ENCODE peak calls at places on chromosomes 4 and X, in five cellular contexts. D, C, X, K and Q are unnamed samples.

GRCh38 chr4:20761382-20761781 is 61.1 kb downstream of the PACRGL start:
- DNase-seq in C (no peak), D (no peak), K (peak), X (no peak), Q (no peak)

GRCh38 chrX:41333744-41333993 is 293 bp upstream of the DDX3X start:
- DNase-seq in D (no peak), C (peak), K (peak), X (peak), Q (peak)

GRCh38 chrX:3697701-3698279 is 15.7 kb downstream of the PRKX start:
- DNase-seq in D (no peak), X (peak), C (peak), K (peak), Q (peak)

GRCh38 chr4:132195181-132195580 is 953.9 kb upstream of the PCDH10 start:
- DNase-seq in K (no peak), C (peak), D (no peak), X (no peak), Q (no peak)

GRCh38 chr4:45946699-45947098 is 177.2 kb downstream of the GABRG1 start:
- DNase-seq in X (no peak), D (no peak), K (no peak), C (no peak), Q (no peak)

GRCh38 chrX:46710425-46710824 is 48.5 kb downstream of the SLC9A7 start:
- DNase-seq in X (no peak), C (peak), D (no peak), K (no peak), Q (no peak)

GRCh38 chr4:4985844-4986243 is 33.4 kb downstream of the CYTL1 start:
- DNase-seq in K (no peak), X (no peak), C (no peak), D (no peak), Q (no peak)

GRCh38 chrX:111129949-111130348 is 34.0 kb downstream of the PAK3 start:
- DNase-seq in C (no peak), D (no peak), X (no peak), K (no peak), Q (no peak)

GRCh38 chr4:53479731-53480525 is 102.5 kb downstream of the FIP1L1 start:
- DNase-seq in X (no peak), K (no peak), C (peak), D (no peak), Q (no peak)

GRCh38 chrX:141839856-141840255 is 1.7 kb downstream of the MAGEC3 start:
- DNase-seq in X (no peak), K (no peak), C (no peak), D (no peak), Q (no peak)

GRCh38 chr4:24121395-24122175 is 231.7 kb upstream of the PPARGC1A start:
- DNase-seq in K (no peak), X (no peak), C (peak), D (no peak), Q (no peak)

GRCh38 chrX:29012867-29013266 is 425.6 kb downstream of the IL1RAPL1 start:
- DNase-seq in X (no peak), D (no peak), C (no peak), K (no peak), Q (no peak)

GRCh38 chr4:37652747-37653527 is 33.2 kb downstream of the RELL1 start:
- DNase-seq in K (no peak), X (no peak), C (no peak), D (no peak), Q (no peak)